ENCODE peak calls at places on chromosome 20, in five cellular contexts. M is progenitor cell of endocrine pancreas, L is endothelial cell, D is psoas muscle, I is GM10248. Q is an unnamed sample.

GRCh38 chr20:3679749-3680700 is 1.8 kb downstream of the ADAM33 start:
- DNase-seq in L (no peak), D (peak; percentile 78), M (no peak), I (no peak), Q (no peak)

GRCh38 chr20:48789781-48790544 is 37.8 kb downstream of the PREX1 start:
- DNase-seq in D (no peak), L (no peak), I (no peak), M (no peak), Q (no peak)

GRCh38 chr20:23159256-23159922 is 73.3 kb upstream of the CD93 start:
- DNase-seq in L (no peak), I (no peak), M (no peak), D (no peak), Q (no peak)

GRCh38 chr20:1440024-1440423 is 26.6 kb downstream of the NSFL1C start:
- DNase-seq in M (no peak), I (no peak), L (peak; percentile 37), D (no peak), Q (peak; percentile 60)

GRCh38 chr20:45998761-45999160 is 9.9 kb upstream of the MMP9 start:
- DNase-seq in M (no peak), D (no peak), I (no peak), L (no peak), Q (peak; percentile 63)

GRCh38 chr20:10596726-10597125 is 77.1 kb downstream of the JAG1 start:
- DNase-seq in L (no peak), I (no peak), M (no peak), D (no peak), Q (no peak)

GRCh38 chr20:58719258-58719657 is 26.7 kb downstream of the NPEPL1 start:
- DNase-seq in L (peak; percentile 2), I (peak; percentile 8), D (peak; percentile 5), M (no peak), Q (no peak)

GRCh38 chr20:44540834-44541233 is 19.0 kb upstream of the SERINC3 start:
- DNase-seq in M (no peak), D (no peak), I (no peak), L (no peak), Q (no peak)

GRCh38 chr20:59153355-59153681 is 10.3 kb upstream of the ZNF831 start:
- DNase-seq in D (peak; percentile 73), L (no peak), M (no peak), I (no peak), Q (no peak)

GRCh38 chr20:1517010-1517409 is 25.8 kb upstream of the SIRPB2 start:
- DNase-seq in L (no peak), M (no peak), I (no peak), D (no peak), Q (no peak)

GRCh38 chr20:54122681-54123586 is 50.9 kb downstream of the CYP24A1 start:
- DNase-seq in M (no peak), I (no peak), D (no peak), L (no peak), Q (no peak)

GRCh38 chr20:54474046-54474445 is 1.3 kb upstream of the DOK5 start:
- DNase-seq in L (no peak), M (no peak), I (no peak), D (no peak), Q (no peak)

GRCh38 chr20:17961600-17961965 is 7.0 kb downstream of the SNX5 start:
- DNase-seq in D (no peak), L (no peak), M (no peak), I (no peak), Q (no peak)

GRCh38 chr20:19256085-19256484 is 43.6 kb downstream of the SLC24A3 start:
- DNase-seq in I (no peak), D (no peak), L (no peak), M (no peak), Q (no peak)

GRCh38 chr20:47016068-47016664 is 121.5 kb downstream of the EYA2 start:
- DNase-seq in I (no peak), M (peak; percentile 12), L (peak; percentile 17), D (no peak), Q (no peak)

GRCh38 chr20:44117296-44118184 is 69.4 kb downstream of the JPH2 start:
- DNase-seq in L (no peak), D (no peak), M (no peak), I (no peak), Q (no peak)

GRCh38 chr20:18989736-18990474 is 176.3 kb downstream of the SCP2D1 start:
- DNase-seq in L (no peak), I (no peak), M (no peak), D (peak; percentile 43), Q (no peak)

GRCh38 chr20:12053348-12053747 is 135.7 kb downstream of the BTBD3 start:
- DNase-seq in M (no peak), D (no peak), L (peak; percentile 11), I (no peak), Q (peak; percentile 2)

GRCh38 chr20:45111799-45112471 is 3.0 kb downstream of the WFDC5 start:
- DNase-seq in L (no peak), I (no peak), D (no peak), M (no peak), Q (peak; percentile 53)

GRCh38 chr20:2521369-2522305 is 12.9 kb upstream of the ZNF343 start:
- DNase-seq in L (peak; percentile 63), M (no peak), I (no peak), D (peak; percentile 23), Q (peak; percentile 75)

GRCh38 chr20:11229772-11230171 is 556.0 kb upstream of the JAG1 start:
- DNase-seq in M (no peak), L (no peak), I (no peak), D (peak; percentile 30), Q (no peak)

GRCh38 chr20:47487175-47487917 is 14.3 kb upstream of the NCOA3 start:
- DNase-seq in D (no peak), L (no peak), M (no peak), I (peak; percentile 72), Q (peak; percentile 84)

GRCh38 chr20:10239954-10240353 is 21.3 kb downstream of the SNAP25 start:
- DNase-seq in L (no peak), D (no peak), M (no peak), I (no peak), Q (no peak)

GRCh38 chr20:33693741-33694645 is 7.8 kb upstream of the E2F1 start:
- DNase-seq in I (no peak), L (no peak), M (no peak), D (peak; percentile 45), Q (no peak)

GRCh38 chr20:60921021-60921622 is 330.9 kb upstream of the CDH4 start:
- DNase-seq in D (no peak), L (no peak), I (no peak), M (peak; percentile 64), Q (no peak)

GRCh38 chr20:47543006-47543431 is 41.3 kb downstream of the NCOA3 start:
- DNase-seq in L (no peak), M (no peak), I (peak; percentile 25), D (no peak), Q (no peak)

GRCh38 chr20:30484749-30485070 is 772.8 kb upstream of the DEFB115 start:
- DNase-seq in I (peak; percentile 3), D (no peak), L (no peak), M (no peak), Q (no peak)

GRCh38 chr20:24523661-24524060 is 54.2 kb downstream of the SYNDIG1 start:
- DNase-seq in M (no peak), L (no peak), D (no peak), I (no peak), Q (no peak)
- TF ChIP-seq CTCF in M (no peak), L (no peak), D (no peak), I (no peak), Q (no peak)

GRCh38 chr20:36548006-36548315 is 6.6 kb downstream of the MYL9 start:
- DNase-seq in I (peak; percentile 10), L (peak; percentile 40), D (no peak), M (no peak), Q (peak; percentile 20)
- TF ChIP-seq CTCF in I (no peak), L (no peak), D (no peak), M (no peak), Q (no peak)

DNA sequence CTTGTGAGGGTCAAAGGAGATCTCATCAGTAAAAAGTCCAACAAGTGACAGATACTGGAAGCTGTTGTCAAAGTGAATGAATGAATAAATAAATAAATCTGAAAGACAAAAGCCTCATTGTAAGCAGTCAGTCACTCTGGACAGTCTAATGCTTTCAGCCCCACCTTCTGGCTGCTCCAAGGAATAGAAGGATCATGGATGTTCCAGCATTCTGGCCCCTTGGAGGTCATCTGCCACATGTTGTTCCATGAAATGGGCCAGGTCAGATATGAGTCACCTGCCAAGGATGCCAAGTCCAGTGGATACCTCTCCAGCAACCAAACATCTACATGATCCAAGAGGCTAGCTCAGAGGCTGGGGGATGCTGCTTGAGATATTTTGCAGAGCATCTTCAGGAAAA is 185.6 kb downstream of the BMP7 start:
- DNase-seq in L (no peak), D (no peak), I (no peak), M (no peak), Q (no peak)
- TF ChIP-seq CTCF in L (no peak), D (no peak), I (no peak), M (peak; percentile 12), Q (no peak)

DNA sequence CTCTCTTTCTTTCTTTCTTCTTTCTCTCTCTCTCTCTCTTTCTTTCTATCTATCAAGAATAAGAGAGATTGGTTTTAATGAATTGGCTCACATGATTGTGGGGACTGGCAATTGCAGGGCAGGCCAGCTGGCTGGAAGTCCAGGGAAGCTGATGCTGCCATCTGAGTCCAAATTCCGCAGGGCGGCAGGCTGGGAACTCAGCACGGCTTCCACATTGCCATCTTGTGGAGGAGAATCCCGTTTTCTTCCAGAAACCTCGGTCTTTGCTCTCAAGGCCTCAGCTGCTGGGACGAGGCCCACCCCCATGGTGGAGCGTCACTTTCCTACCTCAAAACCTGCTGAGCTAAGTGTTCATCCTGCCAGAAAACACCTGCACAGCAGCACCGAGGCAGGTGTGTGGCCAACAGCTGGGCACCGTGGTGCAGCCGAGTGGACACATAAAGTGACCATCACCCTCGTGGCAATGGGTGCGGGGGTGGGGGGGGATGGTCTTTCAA is 58.8 kb upstream of the SLCO4A1 start:
- DNase-seq in M (no peak), I (no peak), L (no peak), D (no peak), Q (no peak)
- TF ChIP-seq CTCF in M (no peak), I (no peak), L (no peak), D (peak; percentile 18), Q (no peak)

DNA sequence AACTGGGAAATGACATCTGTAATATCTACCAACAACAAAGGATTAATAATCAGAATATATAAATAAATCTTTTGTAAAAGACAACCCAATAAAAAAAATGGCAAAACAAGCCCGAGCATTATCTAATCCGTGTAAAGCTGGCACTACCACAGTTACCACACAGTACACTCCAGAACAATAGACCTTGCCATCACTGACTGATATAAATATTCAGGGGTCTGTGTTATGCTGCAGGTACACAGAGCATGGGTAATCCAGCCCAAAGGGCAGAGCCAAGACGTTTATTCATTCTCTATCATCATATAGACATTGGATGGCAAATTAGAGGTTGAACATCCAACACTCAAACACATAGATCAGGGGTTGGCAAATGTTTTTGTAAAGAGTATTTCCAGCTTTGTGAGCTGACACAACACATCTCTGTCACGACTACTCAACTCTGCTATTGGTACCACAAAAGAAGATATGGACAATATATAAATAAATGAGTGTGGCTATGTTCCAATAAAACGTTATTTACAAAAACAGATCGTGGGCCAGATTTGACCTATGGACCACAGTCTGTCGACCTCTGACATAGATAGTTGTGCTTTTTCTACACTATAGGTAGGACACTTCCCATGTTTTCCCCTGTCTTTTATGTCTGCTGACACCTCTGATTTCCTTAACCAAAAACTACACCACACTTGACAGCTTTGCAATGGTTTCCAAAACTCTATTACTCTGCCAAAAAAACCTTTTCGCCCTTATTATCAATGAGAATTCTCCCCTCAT is 4.5 kb downstream of the NCOA6 start:
- DNase-seq in L (no peak), I (no peak), D (no peak), M (no peak), Q (no peak)
- TF ChIP-seq CTCF in L (no peak), I (no peak), D (no peak), M (no peak), Q (no peak)